ENCODE peak calls at places on chromosomes 13 and 19, in eight cellular contexts. W is hepatocyte, R is AG10803, G is testis, Y is right lobe of liver, X is DND-41, M is spleen, Z is kidney epithelial cell. B is an unnamed sample.

GRCh38 chr19:10929402-10929794 is 787 bp downstream of the TIMM29 start:
- DNase-seq in Z (no peak), R (no peak), G (peak; percentile 33), W (peak; percentile 43), X (no peak), Y (no peak), M (peak; percentile 78), B (no peak)

GRCh38 chr13:21696865-21697448 is 26.1 kb downstream of the FGF9 start:
- DNase-seq in G (no peak), Y (no peak), R (no peak), M (no peak), X (no peak), Z (no peak), W (no peak), B (no peak)

GRCh38 chr13:30124131-30124768 is 183.1 kb downstream of the KATNAL1 start:
- DNase-seq in G (no peak), X (no peak), W (no peak), R (no peak), Y (no peak), M (no peak), Z (no peak), B (no peak)

GRCh38 chr13:52374389-52374788 is 31.6 kb downstream of the THSD1 start:
- DNase-seq in X (no peak), M (no peak), Y (no peak), Z (no peak), G (no peak), R (no peak), W (no peak), B (no peak)

GRCh38 chr19:31658993-31659896 is 310.0 kb upstream of the TSHZ3 start:
- DNase-seq in Z (no peak), R (no peak), Y (no peak), W (no peak), X (no peak), M (no peak), G (no peak), B (no peak)

GRCh38 chr13:20398459-20398858 is 127.2 kb downstream of the CRYL1 start:
- DNase-seq in G (no peak), M (no peak), X (no peak), R (no peak), Z (no peak), Y (no peak), W (no peak), B (no peak)

GRCh38 chr13:32142956-32143375 is 111.4 kb downstream of the FRY start:
- DNase-seq in R (peak; percentile 90), M (no peak), Y (no peak), W (peak; percentile 20), X (no peak), Z (peak; percentile 31), G (no peak), B (no peak)

GRCh38 chr19:916645-917322 is 349 bp upstream of the KISS1R start:
- DNase-seq in X (no peak), Y (no peak), G (no peak), Z (no peak), M (peak; percentile 80), W (peak; percentile 74), R (no peak), B (no peak)

DNA sequence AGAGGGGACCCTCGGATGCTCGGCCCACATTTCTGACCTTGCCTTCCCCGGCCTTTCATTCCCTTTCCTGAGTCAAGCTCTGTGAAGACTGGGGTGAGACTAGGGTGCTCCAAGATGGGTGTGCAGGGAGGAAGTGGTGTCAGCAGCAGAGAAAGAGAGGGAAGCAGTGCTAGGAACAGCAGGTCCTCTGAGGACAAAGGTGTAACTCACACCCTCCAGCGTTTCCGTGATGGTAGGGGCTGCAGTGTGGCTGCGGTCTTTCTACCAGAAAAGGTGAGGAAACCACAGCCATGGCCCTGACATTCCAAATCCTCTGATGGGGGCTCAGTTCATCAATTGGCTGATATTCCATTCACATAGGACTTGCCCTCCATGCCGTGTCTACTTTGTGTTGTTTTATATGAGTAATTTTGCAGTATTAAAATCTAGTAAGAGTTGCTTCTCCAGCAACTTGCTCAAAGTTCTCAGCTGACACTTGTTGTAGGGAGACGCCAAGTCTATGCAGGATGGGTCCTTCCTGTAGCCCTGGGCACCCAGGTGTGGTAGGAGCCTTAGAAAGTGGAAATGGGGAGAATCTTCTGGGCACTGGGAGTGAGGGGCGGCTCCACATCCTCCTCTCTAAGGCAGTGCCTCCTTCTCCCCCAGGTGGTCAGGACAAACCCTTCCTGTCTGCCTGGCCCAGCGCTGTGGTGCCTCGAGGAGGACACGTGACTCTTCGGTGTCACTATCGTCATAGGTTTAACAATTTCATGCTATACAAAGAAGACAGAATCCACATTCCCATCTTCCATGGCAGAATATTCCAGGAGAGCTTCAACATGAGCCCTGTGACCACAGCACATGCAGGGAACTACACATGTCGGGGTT is 1.6 kb downstream of the KIR3DL1 start:
- DNase-seq in X (no peak), Y (no peak), R (no peak), G (no peak), W (no peak), Z (no peak), M (no peak), B (no peak)
- H3K4me3 ChIP-seq in X (no peak overlapping the region), Y (no peak overlapping the region), R (no peak overlapping the region), G (no peak overlapping the region), W (no peak overlapping the region), Z (no peak overlapping the region), M (no peak overlapping the region), B (no peak overlapping the region)

GRCh38 chr19:40466219-40467006 is at the start of gene SPTBN4:
- DNase-seq in M (peak; percentile 89), X (no peak), W (peak; percentile 12), G (peak; percentile 39), R (no peak), Z (no peak), Y (no peak), B (no peak)
- TF ChIP-seq CTCF in M (no peak), X (no peak), W (no peak), G (no peak), R (no peak), Z (no peak), Y (no peak), B (no peak)

GRCh38 chr13:58300224-58300623 is 668.7 kb downstream of the PCDH17 start:
- DNase-seq in W (no peak), M (no peak), R (no peak), G (no peak), X (no peak), Z (no peak), Y (no peak), B (no peak)
- H3K4me3 ChIP-seq in W (no peak overlapping the region), M (no peak overlapping the region), R (no peak overlapping the region), G (no peak overlapping the region), X (no peak overlapping the region), Z (no peak overlapping the region), Y (no peak overlapping the region), B (no peak overlapping the region)

DNA sequence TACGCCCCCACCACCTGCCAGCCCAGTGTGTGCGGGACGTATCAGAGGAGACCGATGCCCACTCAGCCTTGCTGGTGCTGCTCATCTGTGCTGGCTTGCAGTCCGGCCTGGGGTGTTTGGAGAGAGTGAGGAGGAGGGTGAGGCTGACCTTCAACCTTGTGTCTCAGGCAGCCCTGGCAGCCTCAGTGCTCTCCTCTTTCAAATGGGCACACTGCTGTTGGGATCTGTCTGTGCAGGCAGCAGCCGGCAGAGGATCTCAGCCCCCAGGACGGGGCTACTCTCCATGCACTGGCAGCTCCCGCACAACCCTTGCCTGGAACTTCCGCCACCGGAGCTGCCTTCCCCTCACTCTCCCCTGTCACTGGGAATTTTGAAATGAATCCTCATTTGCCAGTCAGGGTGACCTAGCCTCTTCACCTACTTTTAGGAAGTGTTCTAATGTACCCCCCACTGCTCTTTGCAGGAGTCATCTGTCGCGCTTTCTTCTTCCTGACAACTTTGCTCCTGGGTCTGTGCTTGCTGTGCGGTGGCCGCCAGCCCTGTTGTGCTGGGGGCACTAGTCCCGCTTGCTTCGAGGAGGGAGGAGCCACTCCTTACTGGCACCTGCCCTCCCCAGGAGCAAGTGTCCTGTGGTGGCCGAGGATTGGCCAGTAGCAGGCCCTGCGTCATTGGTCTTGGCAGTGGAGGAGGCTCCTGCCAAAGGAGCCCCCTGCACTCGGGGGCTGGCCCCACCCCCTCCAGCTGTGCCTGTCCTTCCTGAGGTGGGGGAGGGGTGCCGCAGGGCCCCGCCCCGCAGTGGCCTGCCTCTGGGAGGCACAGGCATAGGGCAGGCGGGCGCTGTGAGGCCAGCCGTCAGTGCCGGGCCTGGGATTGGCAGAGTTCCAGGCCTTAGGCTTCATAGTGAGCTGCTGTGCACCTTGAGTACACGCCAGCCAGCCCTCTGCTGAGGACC is 53.4 kb downstream of the TSSK6 start:
- DNase-seq in X (no peak), R (no peak), Y (peak; percentile 68), Z (no peak), G (peak; percentile 54), M (peak; percentile 89), W (peak; percentile 91), B (no peak)
- TF ChIP-seq CTCF in X (no peak), R (no peak), Y (no peak), Z (no peak), G (no peak), M (no peak), W (no peak), B (no peak)

DNA sequence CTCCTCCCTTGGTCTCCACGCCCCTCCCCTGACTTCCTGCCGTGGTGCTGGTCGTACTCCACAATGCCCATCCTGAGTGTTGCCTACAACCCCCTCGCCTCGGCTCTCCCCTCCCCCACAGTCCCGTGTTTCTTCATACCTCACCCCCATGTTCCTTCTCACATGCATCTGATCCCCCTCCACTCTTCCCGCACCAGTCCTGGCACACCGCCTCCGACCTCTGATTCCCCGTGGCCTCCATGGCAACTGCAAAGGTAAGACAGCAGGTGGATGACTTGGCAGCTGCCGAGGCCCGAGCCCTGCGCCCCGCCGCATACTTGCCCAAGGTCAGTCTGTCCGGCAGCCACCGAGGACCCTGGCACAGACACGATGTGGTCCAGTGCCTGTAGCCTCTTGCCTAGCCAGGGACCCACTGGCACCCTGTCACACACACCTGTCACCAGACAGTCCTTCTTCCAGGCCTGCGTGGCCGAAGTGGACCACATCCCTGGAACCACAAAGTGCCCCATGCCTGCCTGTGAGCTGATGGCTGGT is 16.1 kb upstream of the SDHAF1 start:
- DNase-seq in R (no peak), W (no peak), M (no peak), Y (no peak), Z (no peak), X (no peak), G (no peak), B (no peak)
- H3K4me3 ChIP-seq in R (no peak overlapping the region), W (no peak overlapping the region), M (no peak overlapping the region), Y (no peak overlapping the region), Z (no peak overlapping the region), X (no peak overlapping the region), G (no peak overlapping the region), B (no peak overlapping the region)

GRCh38 chr13:29021311-29021710 is 201.2 kb downstream of the MTUS2 start:
- DNase-seq in Y (no peak), Z (no peak), G (no peak), W (no peak), X (no peak), R (no peak), M (no peak), B (no peak)
- TF ChIP-seq CTCF in Y (no peak), Z (no peak), G (no peak), W (no peak), X (no peak), R (no peak), M (no peak), B (no peak)

GRCh38 chr19:45419396-45419795 is 4.3 kb downstream of the ERCC1 start:
- DNase-seq in R (no peak), X (peak; percentile 36), G (no peak), M (peak; percentile 86), W (no peak), Z (no peak), Y (no peak), B (no peak)
- H3K4me3 ChIP-seq in R (no peak overlapping the region), X (no peak overlapping the region), G (no peak overlapping the region), M (no peak overlapping the region), W (no peak overlapping the region), Z (no peak overlapping the region), Y (no peak overlapping the region), B (no peak overlapping the region)